ENCODE peak calls at places on chromosomes 2 and 18, in five cellular contexts. Q is B cell, F is A549, P is foreskin fibroblast, W is breast epithelium. I is an unnamed sample.

GRCh38 chr18:36496022-36496421 is 198.5 kb downstream of the FHOD3 start:
- DNase-seq in Q (no peak), F (no peak), P (no peak), W (no peak), I (peak; percentile 35)

GRCh38 chr2:20599861-20600461 is 50.9 kb downstream of the HS1BP3 start:
- DNase-seq in Q (no peak), F (no peak), P (no peak), W (peak; percentile 22), I (no peak)

GRCh38 chr2:37648316-37649011 is 23.0 kb downstream of the CDC42EP3 start:
- DNase-seq in Q (no peak), F (no peak), P (no peak), W (peak; percentile 52), I (peak; percentile 68)

GRCh38 chr2:42009657-42010580 is 37.9 kb upstream of the PKDCC start:
- DNase-seq in Q (no peak), F (no peak), P (no peak), W (no peak), I (peak; percentile 21)

GRCh38 chr2:191274404-191274803 is 29.2 kb downstream of the MYO1B start:
- DNase-seq in Q (peak; percentile 56), F (no peak), P (no peak), W (no peak), I (no peak)

GRCh38 chr2:25198209-25198525 is 29.8 kb upstream of the POMC start:
- DNase-seq in Q (no peak), F (no peak), P (no peak), W (no peak), I (no peak)

GRCh38 chr18:51121597-51121857 is 76.0 kb downstream of the MEX3C start:
- DNase-seq in Q (no peak), F (no peak), P (no peak), W (no peak), I (no peak)

GRCh38 chr2:35787302-35788031 is 568.1 kb upstream of the CRIM1 start:
- DNase-seq in Q (no peak), F (peak; percentile 26), P (no peak), W (no peak), I (no peak)

GRCh38 chr2:240913810-240914644 is 7.9 kb downstream of the CROCC2 start:
- DNase-seq in Q (peak; percentile 87), F (peak; percentile 66), P (peak; percentile 72), W (no peak), I (peak; percentile 74)

GRCh38 chr18:8153887-8154583 is 455.2 kb upstream of the RAB12 start:
- DNase-seq in Q (no peak), F (no peak), P (peak; percentile 50), W (no peak), I (no peak)

GRCh38 chr2:240405654-240406313 is 29.7 kb upstream of the GPC1 start:
- DNase-seq in Q (no peak), F (no peak), P (no peak), W (peak; percentile 43), I (no peak)

GRCh38 chr2:112031473-112031872 is 23.6 kb upstream of the TMEM87B start:
- DNase-seq in Q (no peak), F (no peak), P (no peak), W (no peak), I (no peak)

GRCh38 chr18:75100832-75101630 is 107.9 kb downstream of the PTGR3 start:
- DNase-seq in Q (no peak), F (no peak), P (no peak), W (no peak), I (no peak)

GRCh38 chr18:3046216-3046808 is 33.4 kb upstream of the LPIN2 start:
- DNase-seq in Q (no peak), F (no peak), P (no peak), W (no peak), I (peak; percentile 59)

DNA sequence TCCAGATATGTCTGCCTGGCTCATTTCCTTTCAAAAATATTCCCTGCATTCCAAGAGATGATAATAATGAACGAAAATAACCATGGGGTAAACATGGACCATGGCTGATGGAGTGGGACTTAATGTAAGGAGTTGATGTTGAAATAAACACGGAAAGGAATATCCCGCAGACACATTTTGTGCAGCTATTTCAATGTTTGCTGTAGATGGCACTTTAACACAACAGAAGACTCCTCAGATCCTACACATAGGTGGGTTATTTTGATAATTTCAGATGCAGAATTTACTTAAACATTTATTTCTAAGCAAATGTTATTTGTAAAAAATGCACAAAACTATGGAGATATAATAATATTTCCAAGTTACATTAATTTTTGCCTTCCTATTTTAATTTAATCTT is 87.5 kb upstream of the DYNAP start:
- DNase-seq in Q (no peak), F (no peak), P (no peak), W (no peak), I (no peak)
- TF ChIP-seq CTCF in Q (no peak), F (no peak), P (no peak), W (no peak), I (no peak)

GRCh38 chr2:161947394-161947793 is 126.6 kb downstream of the DPP4 start:
- DNase-seq in Q (no peak), F (no peak), P (peak; percentile 7), W (no peak), I (no peak)
- TF ChIP-seq CTCF in Q (no peak), F (no peak), P (no peak), W (no peak), I (no peak)

GRCh38 chr18:63157293-63158011 is 162.1 kb downstream of the BCL2 start:
- DNase-seq in Q (no peak), F (no peak), P (no peak), W (no peak), I (peak; percentile 61)

GRCh38 chr18:63160172-63160995 is 159.2 kb downstream of the BCL2 start:
- DNase-seq in Q (no peak), F (no peak), P (no peak), W (no peak), I (peak; percentile 58)

GRCh38 chr18:63159590-63159989 is 160.0 kb downstream of the BCL2 start:
- DNase-seq in Q (no peak), F (no peak), P (no peak), W (no peak), I (peak; percentile 69)

GRCh38 chr18:63158012-63158631 is 161.4 kb downstream of the BCL2 start:
- DNase-seq in Q (no peak), F (no peak), P (no peak), W (no peak), I (peak; percentile 44)

GRCh38 chr18:63158676-63159291 is 160.8 kb downstream of the BCL2 start:
- DNase-seq in Q (peak; percentile 45), F (no peak), P (no peak), W (no peak), I (peak; percentile 76)
- TF ChIP-seq CTCF in Q (no peak), F (no peak), P (no peak), W (no peak), I (no peak)

GRCh38 chr2:214591359-214591758 is 180.5 kb downstream of the VWC2L start:
- DNase-seq in Q (no peak), F (peak; percentile 6), P (no peak), W (no peak), I (no peak)
- TF ChIP-seq CTCF in Q (no peak), F (no peak), P (peak; percentile 18), W (no peak), I (no peak)

GRCh38 chr2:64653174-64654062 is at the start of gene SERTAD2:
- DNase-seq in Q (peak; percentile 98), F (peak; percentile 91), P (peak; percentile 87), W (peak; percentile 87), I (peak; percentile 87)
- TF ChIP-seq CTCF in Q (peak; percentile 20), F (peak; percentile 18), P (no peak), W (no peak), I (no peak)

DNA sequence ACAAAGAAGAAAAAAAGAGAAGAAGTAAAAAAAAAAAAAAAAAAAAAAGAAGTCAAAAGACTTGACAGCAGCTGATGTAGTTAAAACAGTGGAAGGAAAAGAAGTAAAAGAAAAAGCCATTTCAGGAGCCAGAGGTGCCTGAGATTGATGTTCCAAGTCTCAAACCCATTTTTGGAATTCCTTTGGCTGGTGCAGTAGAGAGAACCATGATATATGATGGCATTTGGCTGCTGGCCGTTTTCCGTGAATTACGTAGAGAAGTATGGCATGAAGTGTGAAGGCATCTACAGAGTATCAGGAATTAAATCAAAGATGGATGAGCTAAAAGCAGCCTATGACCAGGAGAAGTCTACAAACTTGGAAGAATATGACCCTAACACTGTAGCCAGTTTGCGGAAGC is 7.6 kb upstream of the CHST10 start:
- DNase-seq in Q (no peak), F (no peak), P (no peak), W (no peak), I (no peak)
- TF ChIP-seq CTCF in Q (no peak), F (no peak), P (no peak), W (no peak), I (no peak)

GRCh38 chr2:113977060-113977659 is 87.3 kb downstream of the ACTR3 start:
- DNase-seq in Q (no peak), F (no peak), P (no peak), W (no peak), I (no peak)

GRCh38 chr2:113978524-113979171 is 88.8 kb downstream of the ACTR3 start:
- DNase-seq in Q (no peak), F (no peak), P (no peak), W (no peak), I (no peak)

GRCh38 chr2:113976277-113976928 is 86.5 kb downstream of the ACTR3 start:
- DNase-seq in Q (no peak), F (no peak), P (no peak), W (no peak), I (no peak)

GRCh38 chr2:113979172-113980128 is 89.6 kb downstream of the ACTR3 start:
- DNase-seq in Q (peak; percentile 58), F (peak; percentile 46), P (no peak), W (no peak), I (peak; percentile 82)

DNA sequence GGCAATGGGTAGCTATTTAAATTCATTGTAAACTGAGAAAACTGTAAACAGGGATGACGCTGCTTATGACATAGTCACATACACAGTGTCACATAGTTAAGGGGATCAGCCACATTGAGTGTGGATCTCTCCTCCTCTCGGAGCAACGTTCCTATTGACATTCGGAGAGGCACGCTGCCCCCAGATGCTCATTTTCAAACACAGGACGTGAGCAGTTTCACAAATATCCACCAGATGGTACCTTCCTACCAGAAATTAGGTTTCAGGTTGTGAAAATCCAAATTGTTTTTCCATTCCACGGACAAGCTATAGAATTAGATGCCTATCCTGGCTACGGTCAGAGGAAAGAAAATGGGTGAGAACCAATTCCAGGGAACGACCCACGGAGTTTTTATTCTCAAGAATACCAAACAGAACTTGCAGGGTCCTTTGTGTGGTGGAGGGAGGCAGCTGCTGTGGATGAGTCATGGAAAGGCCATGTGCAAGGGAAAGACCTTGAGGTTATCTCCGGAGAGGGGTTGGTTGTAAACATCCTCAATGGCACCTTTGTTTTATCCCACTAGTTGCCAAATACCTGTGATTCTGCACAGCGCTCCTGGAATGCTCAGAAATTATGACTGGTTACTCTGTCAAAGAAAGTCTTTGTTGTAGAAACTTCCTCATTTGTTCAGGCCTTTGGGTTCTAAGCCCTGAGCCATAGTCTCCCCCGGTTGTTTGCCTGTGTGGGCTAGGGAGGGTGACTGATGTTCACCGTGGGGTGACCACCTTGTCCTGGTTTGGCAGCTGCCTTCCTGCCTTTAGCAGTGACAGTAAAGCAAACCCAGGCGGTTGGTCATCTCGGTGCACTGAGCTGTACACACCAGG is 88.0 kb downstream of the ACTR3 start:
- DNase-seq in Q (no peak), F (no peak), P (peak; percentile 29), W (no peak), I (no peak)
- TF ChIP-seq CTCF in Q (no peak), F (no peak), P (peak; percentile 24), W (peak; percentile 15), I (no peak)

I was measured in activated CD8-positive, alpha-beta T cell treated with anti-CD3 and anti-CD28 coated beads for 36 hours.